ENCODE peak calls at places on chromosomes 11 and 22, in five cellular contexts. I is endothelial cell of umbilical vein, C is esophagus squamous epithelium, N is GM12891, P is sigmoid colon. L is an unnamed sample.

GRCh38 chr22:45568213-45568612 is 65.5 kb downstream of the FBLN1 start:
- DNase-seq in C (no peak), I (no peak), N (no peak), P (no peak), L (no peak)

GRCh38 chr11:1407668-1408067 is 17.9 kb downstream of the BRSK2 start:
- DNase-seq in C (no peak), P (no peak), N (no peak), I (no peak), L (no peak)

GRCh38 chr11:1825039-1825740 is 9.6 kb upstream of the SYT8 start:
- DNase-seq in I (no peak), P (no peak), C (no peak), N (peak), L (peak)

GRCh38 chr11:44573333-44573732 is 7.9 kb downstream of the CD82 start:
- DNase-seq in P (no peak), I (no peak), C (no peak), N (no peak), L (no peak)

GRCh38 chr22:46062971-46063631 is 86.1 kb upstream of the WNT7B start:
- DNase-seq in N (no peak), C (no peak), I (no peak), P (peak), L (no peak)

GRCh38 chr11:58609723-58610122 is 12.7 kb upstream of the CNTF start:
- DNase-seq in P (no peak), I (no peak), C (no peak), N (no peak), L (no peak)

GRCh38 chr22:23269441-23270211 is 89.3 kb downstream of the BCR start:
- DNase-seq in P (no peak), N (no peak), C (no peak), I (no peak), L (no peak)

GRCh38 chr11:45646275-45646970 is 19.0 kb downstream of the CHST1 start:
- DNase-seq in N (no peak), C (no peak), P (no peak), I (peak), L (no peak)

GRCh38 chr11:87463486-87464102 is 425.9 kb downstream of the TMEM135 start:
- DNase-seq in P (no peak), I (no peak), C (no peak), N (no peak), L (peak)

GRCh38 chr11:64745219-64745522 is 1.2 kb upstream of the RASGRP2 start:
- DNase-seq in I (peak), N (peak), C (peak), P (peak), L (no peak)
- TF ChIP-seq POLR2A in I (no peak), N (no peak), C (no peak), P (no peak), L (no peak)

GRCh38 chr22:27757928-27758525 is 43.5 kb downstream of the MN1 start:
- DNase-seq in C (no peak), N (no peak), I (no peak), P (no peak), L (no peak)
- TF ChIP-seq POLR2A in C (no peak), N (no peak), I (no peak), P (no peak), L (no peak)

GRCh38 chr11:76208829-76209670 is 2.7 kb upstream of the WNT11 start:
- DNase-seq in P (peak), I (peak), N (peak), C (no peak), L (peak)

GRCh38 chr11:76210920-76211851 is 4.9 kb upstream of the WNT11 start:
- DNase-seq in P (no peak), I (no peak), N (no peak), C (no peak), L (no peak)

GRCh38 chr11:76208438-76208828 is 2.1 kb upstream of the WNT11 start:
- DNase-seq in I (no peak), C (no peak), P (no peak), N (no peak), L (no peak)

GRCh38 chr11:76209671-76209955 is 3.3 kb upstream of the WNT11 start:
- DNase-seq in I (no peak), P (no peak), N (no peak), C (no peak), L (no peak)

GRCh38 chr11:76209956-76210885 is 3.9 kb upstream of the WNT11 start:
- DNase-seq in N (no peak), C (no peak), P (peak), I (peak), L (peak)
- TF ChIP-seq POLR2A in N (no peak), C (no peak), P (no peak), I (no peak), L (no peak)

GRCh38 chr11:75101424-75102128 is 4.9 kb upstream of the OR2AT4 start:
- DNase-seq in C (no peak), I (no peak), P (no peak), N (no peak), L (peak)

GRCh38 chr11:75105462-75105925 is 8.8 kb upstream of the OR2AT4 start:
- DNase-seq in P (no peak), I (no peak), C (no peak), N (no peak), L (peak)

GRCh38 chr11:75100314-75100713 is 3.6 kb upstream of the OR2AT4 start:
- DNase-seq in C (no peak), N (peak), I (no peak), P (no peak), L (peak)

GRCh38 chr11:75107187-75107586 is 10.5 kb upstream of the OR2AT4 start:
- DNase-seq in N (no peak), I (no peak), P (no peak), C (no peak), L (no peak)

DNA sequence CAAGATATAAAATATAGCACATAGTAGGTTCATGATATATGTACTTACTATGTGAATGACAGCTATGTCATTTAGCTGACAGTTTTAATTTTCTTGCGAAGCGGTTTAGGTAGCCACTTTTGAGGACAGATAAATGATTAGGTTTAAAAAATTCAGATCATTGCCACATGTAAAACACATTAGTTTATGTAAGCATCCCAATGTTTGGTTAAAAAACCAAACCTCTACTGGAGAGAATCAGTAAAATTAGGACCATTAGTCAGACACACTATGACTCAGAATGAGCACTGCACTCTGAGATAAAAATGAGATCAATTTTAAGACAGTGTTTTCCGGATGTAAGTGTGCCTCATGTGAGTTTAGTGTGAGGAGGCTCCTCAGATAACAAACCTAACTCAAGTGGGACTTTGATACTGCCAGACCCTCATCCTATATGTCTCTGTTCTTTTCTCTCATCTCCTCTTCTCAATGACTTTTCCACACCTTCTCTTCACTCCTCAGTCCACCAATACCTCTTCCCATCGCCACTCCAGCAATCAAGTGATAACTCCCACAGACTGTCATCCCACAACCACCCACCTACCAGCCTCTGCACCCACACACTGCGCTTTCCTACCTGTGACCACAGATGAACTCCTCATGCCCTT is 6.8 kb upstream of the OR2AT4 start:
- DNase-seq in C (no peak), P (no peak), I (no peak), N (no peak), L (peak)
- TF ChIP-seq POLR2A in C (no peak), P (no peak), I (no peak), N (no peak), L (peak)

GRCh38 chr11:65502852-65503603 is 4.2 kb downstream of the MALAT1 start:
- DNase-seq in C (no peak), I (peak), P (peak), N (no peak), L (peak)
- TF ChIP-seq POLR2A in C (no peak), I (peak), P (peak), N (peak), L (peak)

L was measured in erythroblast.